ENCODE peak calls at places on chromosomes 6 and 20, in eight cellular contexts. P, K, C, N, Y, Q, X and A are unnamed samples.

GRCh38 chr6:11366183-11366933 is 133.9 kb upstream of the NEDD9 start:
- DNase-seq in K (no peak), C (no peak), X (no peak), Q (no peak), Y (no peak), P (no peak), N (no peak), A (no peak)

GRCh38 chr6:161056451-161056850 is 64.9 kb downstream of the MAP3K4 start:
- DNase-seq in Q (no peak), K (no peak), P (no peak), N (no peak), C (no peak), Y (no peak), X (no peak), A (no peak)

GRCh38 chr6:87618531-87618930 is 28.6 kb downstream of the ORC3 start:
- DNase-seq in K (no peak), Q (no peak), N (peak), C (no peak), X (no peak), Y (no peak), P (no peak), A (no peak)

GRCh38 chr6:44569131-44569530 is 181.6 kb downstream of the CDC5L start:
- DNase-seq in N (no peak), Y (no peak), C (no peak), P (no peak), Q (no peak), K (no peak), X (peak), A (no peak)

GRCh38 chr6:94254689-94255088 is 835.3 kb upstream of the EPHA7 start:
- DNase-seq in Q (no peak), X (no peak), C (no peak), P (no peak), K (no peak), N (no peak), Y (no peak), A (no peak)

GRCh38 chr6:156057869-156058268 is 602.2 kb upstream of the NOX3 start:
- DNase-seq in P (no peak), C (peak), X (no peak), K (no peak), Q (no peak), Y (no peak), N (no peak), A (no peak)

GRCh38 chr6:51568771-51569170 is 518.6 kb downstream of the PKHD1 start:
- DNase-seq in X (no peak), N (no peak), C (no peak), Q (no peak), P (no peak), K (no peak), Y (no peak), A (no peak)

GRCh38 chr6:111722220-111722731 is 116.6 kb upstream of the TRAF3IP2 start:
- DNase-seq in C (no peak), K (no peak), Q (no peak), X (no peak), N (peak), Y (no peak), P (no peak), A (no peak)

GRCh38 chr20:21397341-21398108 is at the start of gene NKX2-4:
- DNase-seq in Q (no peak), K (no peak), C (no peak), P (no peak), Y (no peak), N (no peak), X (no peak), A (no peak)

GRCh38 chr6:160049346-160049745 is 72.3 kb upstream of the SLC22A1 start:
- DNase-seq in Q (no peak), C (no peak), X (no peak), K (no peak), N (no peak), Y (no peak), P (no peak), A (no peak)

GRCh38 chr20:62887860-62888239 is 26.2 kb upstream of the TCFL5 start:
- DNase-seq in P (no peak), C (no peak), N (no peak), Y (no peak), Q (no peak), X (no peak), K (no peak), A (no peak)

GRCh38 chr6:155544677-155545076 is 89.0 kb upstream of the NOX3 start:
- DNase-seq in K (no peak), Q (no peak), Y (no peak), C (no peak), P (no peak), N (no peak), X (no peak), A (no peak)

GRCh38 chr20:35312348-35312747 is 20.1 kb upstream of the FAM83C start:
- DNase-seq in K (no peak), P (no peak), Y (no peak), N (peak), C (no peak), Q (no peak), X (no peak), A (no peak)

GRCh38 chr6:96917098-96917497 is 7.4 kb upstream of the KLHL32 start:
- DNase-seq in C (no peak), Q (no peak), K (no peak), Y (no peak), P (no peak), N (no peak), X (no peak), A (no peak)

GRCh38 chr6:63640062-63640461 is 4.5 kb downstream of the PHF3 start:
- DNase-seq in Q (no peak), X (no peak), N (peak), P (no peak), K (no peak), Y (no peak), C (no peak), A (no peak)

GRCh38 chr6:88376759-88377387 is 210.7 kb upstream of the CNR1 start:
- DNase-seq in K (no peak), C (no peak), N (peak), X (no peak), Q (no peak), Y (no peak), P (no peak), A (no peak)

GRCh38 chr20:39829713-39830112 is 859.3 kb downstream of the MAFB start:
- DNase-seq in K (no peak), N (no peak), P (no peak), Q (no peak), C (no peak), Y (no peak), X (no peak), A (no peak)

GRCh38 chr20:21096321-21097043 is 9.7 kb downstream of the LINC00237 start:
- DNase-seq in P (no peak), K (no peak), Q (no peak), X (no peak), C (no peak), Y (no peak), N (peak), A (peak)

GRCh38 chr6:84464471-84464870 is 237.0 kb upstream of the CEP162 start:
- DNase-seq in X (no peak), K (no peak), Y (no peak), C (no peak), Q (no peak), N (no peak), P (no peak), A (no peak)

GRCh38 chr20:46040902-46041535 is 12.0 kb downstream of the SLC12A5 start:
- DNase-seq in X (no peak), K (no peak), C (peak), Q (peak), Y (no peak), N (peak), P (peak), A (peak)

GRCh38 chr6:158649289-158650143 is at the start of gene SYTL3:
- DNase-seq in K (peak), X (peak), N (peak), C (no peak), P (peak), Y (peak), Q (no peak), A (no peak)

GRCh38 chr20:63517376-63518309 is 2.9 kb upstream of the PPDPF start:
- DNase-seq in Y (no peak), C (no peak), N (no peak), Q (no peak), P (no peak), K (no peak), X (peak), A (no peak)

GRCh38 chr20:46159101-46159897 is 41.2 kb downstream of the CD40 start:
- DNase-seq in C (no peak), X (peak), K (no peak), Y (no peak), N (no peak), P (no peak), Q (no peak), A (no peak)

GRCh38 chr6:75376347-75377024 is 91.9 kb upstream of the TMEM30A start:
- DNase-seq in P (no peak), Q (no peak), Y (no peak), X (no peak), K (no peak), C (no peak), N (peak), A (no peak)

GRCh38 chr6:53439556-53439955 is 90.8 kb upstream of the ELOVL5 start:
- DNase-seq in N (peak), C (no peak), Y (no peak), X (no peak), P (no peak), Q (no peak), K (no peak), A (no peak)

GRCh38 chr6:135667694-135668455 is 170.3 kb upstream of the AHI1 start:
- DNase-seq in N (peak), X (peak), C (peak), Q (no peak), K (no peak), P (no peak), Y (no peak), A (no peak)

GRCh38 chr6:100203391-100203790 is 209.4 kb upstream of the MCHR2 start:
- DNase-seq in X (no peak), Y (no peak), K (no peak), P (no peak), C (no peak), Q (no peak), N (peak), A (no peak)

GRCh38 chr6:75427342-75427741 is 66.3 kb downstream of the FILIP1 start:
- DNase-seq in Q (no peak), X (no peak), K (no peak), P (no peak), C (no peak), N (no peak), Y (no peak), A (no peak)

GRCh38 chr6:16836186-16836981 is 75.1 kb upstream of the ATXN1 start:
- DNase-seq in K (no peak), Y (no peak), C (no peak), N (peak), P (no peak), Q (no peak), X (no peak), A (no peak)

GRCh38 chr20:53942121-53942816 is 128.1 kb downstream of the BCAS1 start:
- DNase-seq in C (no peak), P (no peak), K (no peak), Q (no peak), Y (no peak), X (no peak), N (no peak), A (no peak)

GRCh38 chr6:3341467-3341866 is 82.7 kb downstream of the PSMG4 start:
- DNase-seq in Q (no peak), C (no peak), P (no peak), X (no peak), K (no peak), N (peak), Y (no peak), A (no peak)

GRCh38 chr20:19015326-19015725 is 197.1 kb upstream of the SLC24A3 start:
- DNase-seq in P (no peak), Q (no peak), K (peak), Y (no peak), C (no peak), N (no peak), X (no peak), A (no peak)

DNA sequence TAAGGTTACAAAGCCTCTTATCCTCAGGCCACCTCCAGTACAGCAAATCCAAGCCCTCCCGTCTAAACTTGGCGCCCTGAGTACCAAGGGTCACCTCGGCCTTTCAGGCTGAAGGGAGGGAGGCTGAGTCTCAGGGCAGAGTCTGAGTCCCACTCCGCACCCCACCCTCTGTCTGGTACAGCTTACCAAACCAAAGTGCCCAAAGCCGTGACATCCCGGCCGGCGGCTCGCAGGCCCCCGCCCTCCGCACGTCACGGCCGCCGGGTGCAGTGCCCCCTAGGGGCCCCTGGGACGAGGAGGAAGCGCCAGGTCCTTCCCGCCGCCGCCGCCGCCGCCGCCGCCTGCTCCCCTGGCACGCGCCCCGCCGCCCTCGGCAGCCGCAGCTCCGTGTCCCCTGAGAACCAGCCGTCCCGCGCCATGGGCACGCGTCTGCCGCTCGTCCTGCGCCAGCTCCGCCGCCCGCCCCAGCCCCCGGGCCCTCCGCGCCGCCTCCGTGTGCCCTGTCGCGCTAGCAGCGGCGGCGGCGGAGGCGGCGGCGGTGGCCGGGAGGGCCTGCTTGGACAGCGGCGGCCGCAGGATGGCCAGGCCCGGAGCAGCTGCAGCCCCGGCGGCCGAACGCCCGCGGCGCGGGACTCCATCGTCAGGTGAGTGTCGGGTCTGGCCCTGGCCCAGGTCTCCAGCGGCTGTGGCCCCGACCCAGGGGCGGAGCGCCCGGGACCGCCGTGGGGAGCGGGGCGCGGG is at the start of gene MTHFD1L:
- DNase-seq in X (peak), K (peak), Q (peak), N (peak), P (peak), Y (no peak), C (peak), A (peak)
- TF ChIP-seq POLR2A in X (no peak), K (peak), Q (peak), N (peak), P (no peak), Y (peak), C (peak), A (peak)

DNA sequence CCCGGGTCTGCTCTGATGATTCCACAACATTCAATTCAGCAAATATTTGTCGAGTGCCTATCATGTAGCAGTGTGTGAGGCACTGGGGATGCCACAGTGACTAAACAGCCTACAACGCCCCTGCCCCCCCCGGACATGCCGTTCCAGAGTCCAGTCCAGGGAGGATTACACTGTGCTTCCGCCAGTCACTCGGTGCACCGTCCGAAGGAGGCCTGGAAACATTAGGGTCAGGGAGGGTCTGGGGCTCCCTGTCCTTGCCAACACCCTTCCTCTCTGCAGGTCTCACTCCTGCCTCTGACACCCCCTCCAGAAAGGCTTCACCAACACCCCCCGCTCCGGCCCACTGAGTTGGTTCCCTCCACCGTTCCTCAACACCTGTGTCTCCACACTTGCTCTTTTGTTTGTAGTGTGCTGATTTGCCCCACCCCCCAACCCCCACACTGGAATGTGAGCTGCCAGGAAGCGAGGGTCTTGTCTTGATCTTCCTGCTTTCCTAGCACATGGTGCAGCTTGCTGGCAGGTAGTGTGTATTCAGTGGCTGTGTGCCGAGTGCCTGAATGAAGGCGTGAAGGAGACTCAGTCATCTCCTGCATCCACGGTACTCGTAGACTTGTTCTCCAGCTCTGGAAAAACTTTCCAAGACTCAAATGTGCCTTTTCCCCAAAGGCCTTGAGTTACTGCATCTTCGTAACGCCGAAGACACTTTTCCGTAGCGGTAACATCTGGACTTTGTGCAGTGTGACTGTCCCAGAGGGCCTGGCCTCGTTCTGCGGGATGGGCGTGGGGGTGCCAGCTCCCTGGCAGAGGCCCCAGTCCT is 150.4 kb downstream of the ZDHHC14 start:
- DNase-seq in K (no peak), C (no peak), Y (no peak), X (no peak), N (no peak), P (no peak), Q (no peak), A (no peak)
- TF ChIP-seq POLR2A in K (no peak), C (no peak), Y (no peak), X (no peak), N (no peak), P (no peak), Q (no peak), A (no peak)

GRCh38 chr6:36129889-36130671 is at the start of gene MAPK13:
- DNase-seq in P (peak), C (peak), K (no peak), Y (no peak), N (peak), X (peak), Q (peak), A (no peak)
- TF ChIP-seq POLR2A in P (no peak), C (no peak), K (peak), Y (peak), N (no peak), X (no peak), Q (peak), A (no peak)

DNA sequence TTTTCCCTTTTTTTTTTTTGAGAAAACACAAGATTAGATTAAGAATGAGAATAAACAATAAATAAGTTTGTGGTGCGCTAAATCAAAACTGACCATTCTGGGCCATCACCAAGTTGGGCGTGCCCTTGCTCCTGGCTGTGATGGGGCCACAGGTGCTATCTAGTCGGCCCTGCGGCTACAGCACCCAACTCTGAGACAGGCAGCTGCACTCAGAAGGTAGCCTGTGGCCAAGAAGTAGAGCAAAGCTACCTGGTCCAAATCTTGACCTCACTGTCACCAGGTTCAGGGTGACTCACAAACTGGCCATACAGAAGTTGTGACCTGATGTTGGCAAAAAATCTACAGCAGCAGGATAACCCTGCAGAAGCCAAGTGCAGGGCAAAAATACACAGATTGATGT is 3.4 kb downstream of the TXNDC5 start:
- DNase-seq in P (no peak), N (no peak), K (no peak), Q (no peak), C (no peak), Y (no peak), X (no peak), A (no peak)
- TF ChIP-seq POLR2A in P (no peak), N (no peak), K (no peak), Q (no peak), C (no peak), Y (no peak), X (no peak), A (no peak)

GRCh38 chr6:6927437-6928361 is 180.1 kb upstream of the RREB1 start:
- DNase-seq in K (peak), Q (no peak), Y (no peak), P (no peak), N (no peak), C (peak), X (peak), A (peak)
- TF ChIP-seq POLR2A in K (no peak), Q (no peak), Y (no peak), P (no peak), N (no peak), C (no peak), X (no peak), A (no peak)

GRCh38 chr6:127518710-127519468 is at the start of gene MTCL3:
- DNase-seq in N (peak), P (no peak), C (no peak), Q (no peak), X (no peak), K (no peak), Y (no peak), A (no peak)
- TF ChIP-seq POLR2A in N (no peak), P (no peak), C (no peak), Q (no peak), X (no peak), K (no peak), Y (no peak), A (no peak)

GRCh38 chr20:38804243-38804642 is 1.3 kb upstream of the PPP1R16B start:
- DNase-seq in C (no peak), Q (no peak), Y (no peak), N (no peak), X (no peak), K (no peak), P (no peak), A (no peak)

GRCh38 chr20:38806855-38807655 is 1.6 kb downstream of the PPP1R16B start:
- DNase-seq in Y (no peak), K (no peak), N (no peak), C (no peak), P (no peak), Q (no peak), X (peak), A (no peak)

GRCh38 chr20:38804682-38805501 is 605 bp upstream of the PPP1R16B start:
- DNase-seq in Q (no peak), Y (no peak), P (peak), N (no peak), X (peak), K (peak), C (no peak), A (no peak)

GRCh38 chr20:38805958-38806854 is 709 bp downstream of the PPP1R16B start:
- DNase-seq in Y (no peak), X (peak), Q (no peak), P (no peak), K (no peak), C (no peak), N (no peak), A (no peak)

DNA sequence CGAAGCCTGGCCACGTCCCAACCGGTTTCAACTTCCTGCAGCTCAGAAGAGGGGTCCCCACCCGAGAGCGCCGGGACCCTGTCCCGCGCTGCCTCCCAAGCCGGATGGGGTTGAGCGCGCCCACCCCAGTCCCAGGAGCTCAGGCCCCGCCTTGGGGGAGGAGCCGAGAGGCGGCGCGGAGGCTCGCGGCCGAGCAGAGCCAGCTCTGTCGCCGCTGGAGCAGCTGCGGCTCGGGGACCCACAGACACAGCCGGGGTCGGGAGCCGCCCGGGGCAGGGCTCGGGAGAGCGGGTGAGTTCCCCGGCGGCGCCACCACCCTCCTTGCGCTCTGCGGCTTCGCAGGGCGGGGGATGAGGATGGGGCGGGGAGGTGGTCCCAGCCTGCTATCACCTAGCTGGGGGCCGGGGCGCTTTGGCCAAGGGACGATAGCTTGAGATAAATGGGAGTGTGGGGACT is at the start of gene PPP1R16B:
- DNase-seq in X (peak), Y (no peak), P (peak), N (no peak), Q (no peak), K (no peak), C (no peak), A (peak)
- TF ChIP-seq POLR2A in X (peak), Y (peak), P (no peak), N (no peak), Q (peak), K (peak), C (no peak), A (no peak)

GRCh38 chr6:4947716-4948115 is 56.1 kb downstream of the RPP40 start:
- DNase-seq in P (no peak), Q (no peak), Y (no peak), C (no peak), K (no peak), X (no peak), N (no peak), A (no peak)

GRCh38 chr6:4948781-4949450 is 54.9 kb downstream of the RPP40 start:
- DNase-seq in C (no peak), Q (no peak), N (no peak), Y (no peak), X (no peak), K (no peak), P (no peak), A (no peak)

GRCh38 chr6:4944325-4944724 is 59.5 kb downstream of the RPP40 start:
- DNase-seq in K (no peak), N (no peak), X (no peak), P (no peak), Q (no peak), Y (no peak), C (no peak), A (no peak)

GRCh38 chr6:4943716-4944115 is 60.1 kb downstream of the RPP40 start:
- DNase-seq in K (no peak), Q (no peak), X (no peak), N (peak), C (no peak), P (no peak), Y (no peak), A (no peak)

GRCh38 chr6:4946521-4946920 is 57.3 kb downstream of the RPP40 start:
- DNase-seq in X (no peak), N (no peak), Q (no peak), Y (no peak), K (no peak), C (no peak), P (no peak), A (no peak)
- TF ChIP-seq POLR2A in X (no peak), N (no peak), Q (no peak), Y (no peak), K (no peak), C (no peak), P (no peak), A (no peak)